ENCODE peak calls at places on chromosomes 16 and 17, in ten cellular contexts. C is A549, M is transverse colon, B is stomach, T is sigmoid colon, Q is GM12878, N is tibial nerve, G is K562, K is SK-N-SH, A is ovary. W is an unnamed sample.

GRCh38 chr17:80374732-80375118 is 40.2 kb upstream of the ENDOV start:
- DNase-seq in A (no peak), B (no peak), Q (no peak), M (no peak), C (no peak), K (no peak), N (no peak), T (no peak), G (no peak), W (no peak)

GRCh38 chr16:18839555-18839954 is 38.2 kb upstream of the ARL6IP1 start:
- DNase-seq in Q (no peak), C (no peak), G (no peak), B (peak; percentile 30), A (no peak), M (peak; percentile 41), N (no peak), T (no peak), K (no peak), W (no peak)

GRCh38 chr17:81966343-81967243 is 5.6 kb upstream of the NOTUM start:
- DNase-seq in G (no peak), Q (no peak), A (peak; percentile 51), N (no peak), K (peak; percentile 92), M (peak; percentile 70), T (peak; percentile 80), C (no peak), B (peak; percentile 59), W (no peak)

GRCh38 chr17:62882284-62882683 is 74.2 kb upstream of the MARCHF10 start:
- DNase-seq in A (no peak), K (no peak), C (no peak), M (no peak), G (peak; percentile 33), Q (no peak), N (peak; percentile 10), T (no peak), B (no peak), W (no peak)

GRCh38 chr16:27226476-27226875 is 23.1 kb downstream of the KDM8 start:
- DNase-seq in K (no peak), Q (no peak), G (no peak), A (no peak), M (no peak), T (no peak), B (no peak), N (no peak), C (no peak), W (no peak)

GRCh38 chr16:65126845-65127624 is 5.2 kb upstream of the CDH11 start:
- DNase-seq in K (no peak), N (no peak), T (no peak), A (no peak), M (no peak), G (no peak), C (no peak), B (no peak), Q (no peak), W (no peak)

GRCh38 chr16:15607700-15608396 is 35.1 kb downstream of the MARF1 start:
- DNase-seq in N (peak; percentile 66), Q (no peak), C (no peak), B (no peak), M (no peak), G (no peak), A (peak; percentile 43), K (no peak), T (peak; percentile 84), W (no peak)

GRCh38 chr16:35714665-35715064 is 2255.3 kb downstream of the TP53TG3F start:
- DNase-seq in A (no peak), C (no peak), N (no peak), B (no peak), M (no peak), Q (no peak), K (no peak), T (no peak), G (no peak), W (no peak)

GRCh38 chr17:8226536-8227237 is 16.3 kb upstream of the AURKB start:
- DNase-seq in T (peak; percentile 90), A (peak; percentile 84), K (peak; percentile 65), B (peak; percentile 32), G (peak; percentile 83), Q (peak; percentile 78), C (peak; percentile 79), N (peak; percentile 87), M (peak; percentile 81), W (peak; percentile 81)

GRCh38 chr17:45888392-45888791 is 6.0 kb upstream of the MAPT start:
- DNase-seq in N (no peak), T (no peak), K (no peak), G (no peak), M (no peak), Q (no peak), C (no peak), B (no peak), A (no peak), W (no peak)

GRCh38 chr17:39663688-39664580 is 1.2 kb upstream of the TCAP start:
- DNase-seq in N (no peak), A (no peak), K (no peak), B (peak; percentile 66), T (no peak), Q (no peak), G (peak; percentile 80), M (peak; percentile 67), C (peak; percentile 88), W (no peak)

GRCh38 chr16:54426550-54426843 is 139.9 kb upstream of the IRX3 start:
- DNase-seq in M (no peak), Q (no peak), K (no peak), G (peak; percentile 5), C (no peak), N (no peak), A (no peak), B (no peak), T (no peak), W (no peak)

GRCh38 chr16:54429029-54429428 is 142.4 kb upstream of the IRX3 start:
- DNase-seq in C (no peak), G (no peak), Q (no peak), B (no peak), N (no peak), K (no peak), A (no peak), M (no peak), T (no peak), W (no peak)

GRCh38 chr16:54425068-54425467 is 138.5 kb upstream of the IRX3 start:
- DNase-seq in B (no peak), A (no peak), C (no peak), T (no peak), M (no peak), Q (no peak), G (no peak), K (no peak), N (no peak), W (no peak)

GRCh38 chr16:54424043-54424451 is 137.5 kb upstream of the IRX3 start:
- DNase-seq in A (no peak), K (no peak), N (no peak), C (no peak), M (no peak), B (no peak), Q (no peak), T (no peak), G (no peak), W (no peak)

DNA sequence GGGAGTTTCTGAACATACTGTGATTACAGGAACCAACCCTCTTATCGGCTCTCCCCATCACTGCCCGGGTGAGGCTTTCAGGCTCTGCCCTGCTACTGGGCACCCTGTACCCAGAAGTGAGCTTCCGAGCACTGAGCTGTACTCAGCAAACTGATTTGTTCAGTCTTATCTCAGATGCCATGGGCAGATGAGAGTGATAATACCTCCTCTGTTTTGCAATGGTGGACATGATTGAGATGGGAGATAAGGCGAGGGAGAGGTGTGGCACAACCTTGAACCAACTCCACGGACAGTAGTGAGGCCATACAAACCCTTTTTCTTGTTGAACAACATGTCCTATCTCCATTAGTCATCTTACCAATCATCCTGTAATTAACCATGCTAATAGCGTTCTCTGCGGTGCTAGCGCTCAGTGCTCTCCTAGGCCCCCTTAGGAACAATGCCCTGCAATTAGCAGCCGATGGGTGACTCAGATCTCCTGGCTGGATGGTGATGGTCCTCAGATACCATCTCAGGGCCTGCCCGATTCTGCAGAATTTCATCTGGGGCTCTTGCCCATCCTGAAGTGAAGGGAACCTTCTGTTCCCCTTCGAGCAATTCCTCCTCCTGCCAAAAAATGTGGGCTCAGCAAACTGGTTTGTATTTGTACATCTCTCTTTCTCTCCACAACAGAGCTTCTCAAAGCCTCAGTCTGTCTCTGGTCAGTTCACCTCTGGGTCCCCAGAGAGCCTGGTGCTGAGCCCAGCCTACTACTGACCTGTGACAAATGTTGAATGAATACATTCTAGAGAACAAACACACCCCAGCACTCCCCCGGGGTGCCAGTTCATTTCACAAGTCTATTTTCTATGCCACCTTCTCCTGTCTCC is 139.3 kb upstream of the IRX3 start:
- DNase-seq in C (no peak), T (no peak), B (no peak), Q (no peak), K (no peak), A (no peak), G (no peak), M (no peak), N (no peak), W (no peak)
- TF ChIP-seq EP300 in C (no peak), T (no peak), B (no peak), Q (no peak), K (no peak), A (no peak), G (no peak), M (no peak), N (no peak), W (no peak)

GRCh38 chr17:14882131-14882530 is 383.0 kb downstream of the PMP22 start:
- DNase-seq in A (no peak), G (no peak), K (no peak), Q (no peak), M (no peak), T (no peak), N (no peak), B (no peak), C (no peak), W (no peak)

DNA sequence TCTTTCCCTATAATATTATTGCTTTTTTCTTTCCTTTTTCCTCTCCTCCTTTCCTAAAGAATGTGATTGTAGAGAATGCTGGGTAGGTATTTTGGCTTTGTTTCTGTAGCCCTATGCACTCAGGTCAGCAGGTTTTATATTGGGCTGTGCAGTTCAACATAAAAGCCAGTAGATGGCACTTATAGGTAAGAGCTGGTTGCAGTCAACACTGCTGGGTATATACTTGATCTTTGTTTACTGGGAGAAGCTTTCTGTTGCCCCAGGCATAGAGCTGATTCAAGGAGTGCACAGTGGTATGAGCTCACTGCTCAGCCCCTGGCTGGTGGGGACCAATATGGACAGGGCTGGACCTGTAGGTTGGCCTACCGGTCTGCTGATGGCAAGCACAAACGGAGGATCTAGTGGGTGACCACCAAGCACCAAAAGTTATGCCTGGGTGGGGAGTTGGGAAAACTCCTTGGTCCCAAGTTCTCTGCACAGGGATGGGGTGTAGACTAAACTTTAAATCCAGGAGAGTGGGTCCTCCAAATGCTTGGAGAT is 378.9 kb downstream of the PMP22 start:
- DNase-seq in K (no peak), A (no peak), M (no peak), Q (no peak), G (peak; percentile 10), N (no peak), B (no peak), C (no peak), T (no peak), W (no peak)
- TF ChIP-seq CTCF in K (peak; percentile 41), A (no peak), M (no peak), Q (peak; percentile 16), G (peak; percentile 37), N (no peak), B (no peak), C (no peak), T (no peak), W (no peak)

GRCh38 chr16:8130197-8130596 is 460.1 kb downstream of the TMEM114 start:
- DNase-seq in C (no peak), K (no peak), N (no peak), T (no peak), B (no peak), G (peak; percentile 57), A (no peak), Q (no peak), M (no peak), W (no peak)
- H3K27ac ChIP-seq in C (no peak overlapping the region), K (no peak overlapping the region), N (no peak overlapping the region), T (no peak overlapping the region), B (no peak overlapping the region), G (no peak overlapping the region), A (no peak overlapping the region), Q (no peak overlapping the region), M (no peak overlapping the region), W (no peak overlapping the region)

GRCh38 chr17:58337600-58338453 is 9.2 kb upstream of the TSPOAP1 start:
- DNase-seq in C (no peak), G (peak; percentile 96), T (peak; percentile 90), B (peak; percentile 74), Q (peak; percentile 90), M (peak; percentile 85), K (no peak), N (peak; percentile 47), A (no peak), W (peak; percentile 84)
- TF ChIP-seq EP300 in C (no peak), G (peak; percentile 74), T (no peak), B (no peak), Q (peak; percentile 98), M (no peak), K (no peak), N (peak; percentile 57), A (no peak), W (no peak)

W was measured in suprapubic skin.